ENCODE peak calls at places on chromosomes 4 and X, in ten cellular contexts. Y is mesenchymal stem cell, D is astrocyte, S is OCI-LY7, Q is HepG2, G is fibroblast of lung, M is neuronal stem cell, R is IMR-90, J is GM23248, B is GM12878. V is an unnamed sample.

GRCh38 chr4:146335763-146336412 is 121.5 kb downstream of the REELD1 start:
- DNase-seq in M (no peak), D (no peak), Y (no peak), G (no peak), R (no peak), Q (peak), J (peak), S (no peak), B (no peak), V (no peak)

GRCh38 chrX:113726898-113727297 is 857.0 kb upstream of the HTR2C start:
- DNase-seq in Q (no peak), G (peak), Y (peak), B (no peak), M (no peak), S (no peak), J (no peak), D (no peak), R (no peak), V (no peak)

GRCh38 chrX:123121241-123121640 is 62.8 kb upstream of the GRIA3 start:
- DNase-seq in R (no peak), J (peak), S (no peak), D (peak), G (peak), M (no peak), Y (no peak), B (no peak), Q (no peak), V (peak)

GRCh38 chrX:129449141-129449540 is 74.1 kb downstream of the SMARCA1 start:
- DNase-seq in D (no peak), M (no peak), Y (no peak), R (no peak), G (no peak), S (no peak), J (no peak), Q (no peak), B (no peak), V (no peak)

GRCh38 chr4:5211274-5211852 is 160.1 kb downstream of the STK32B start:
- DNase-seq in D (no peak), Q (no peak), M (no peak), J (no peak), Y (no peak), B (no peak), G (no peak), R (no peak), S (no peak), V (no peak)

GRCh38 chr4:134551348-134551747 is 349.8 kb upstream of the PABPC4L start:
- DNase-seq in M (no peak), D (no peak), Y (no peak), R (no peak), G (no peak), J (no peak), Q (no peak), S (no peak), B (no peak), V (no peak)

GRCh38 chr4:170887396-170887795 is 797.6 kb upstream of the AADAT start:
- DNase-seq in Q (no peak), S (no peak), M (no peak), R (no peak), B (no peak), Y (peak), J (no peak), G (peak), D (no peak), V (no peak)

GRCh38 chrX:133045986-133046385 is 50.9 kb downstream of the USP26 start:
- DNase-seq in B (no peak), Q (peak), S (no peak), D (peak), G (peak), R (peak), J (peak), Y (peak), M (no peak), V (peak)

GRCh38 chr4:139955600-139955999 is 198.4 kb downstream of the MAML3 start:
- DNase-seq in J (no peak), S (no peak), G (no peak), Y (no peak), D (no peak), B (no peak), M (no peak), R (no peak), Q (no peak), V (no peak)

GRCh38 chrX:21153503-21153902 is 220.7 kb upstream of the CNKSR2 start:
- DNase-seq in Q (no peak), B (no peak), G (peak), M (no peak), S (no peak), D (peak), Y (peak), R (peak), J (peak), V (peak)

GRCh38 chrX:35786271-35786670 is 11.9 kb upstream of the MAGEB16 start:
- DNase-seq in S (no peak), G (no peak), Q (no peak), R (no peak), J (no peak), B (no peak), D (no peak), M (no peak), Y (no peak), V (no peak)

GRCh38 chr4:25569726-25570125 is 85.9 kb upstream of the SLC34A2 start:
- DNase-seq in S (no peak), G (no peak), J (no peak), B (no peak), Q (no peak), Y (no peak), D (no peak), M (no peak), R (no peak), V (no peak)

GRCh38 chr4:14334166-14334565 is 668.1 kb upstream of the CPEB2 start:
- DNase-seq in B (no peak), G (peak), M (no peak), D (peak), J (no peak), S (no peak), Y (no peak), Q (no peak), R (no peak), V (no peak)

GRCh38 chrX:152912121-152912520 is 14.3 kb downstream of the ZNF185 start:
- DNase-seq in S (no peak), J (no peak), D (no peak), B (no peak), G (no peak), M (no peak), Y (no peak), R (no peak), Q (no peak), V (peak)

GRCh38 chr4:147924604-147925412 is 192.9 kb downstream of the ARHGAP10 start:
- DNase-seq in Q (peak), R (peak), G (peak), J (peak), S (no peak), D (no peak), Y (peak), M (peak), B (no peak), V (no peak)

GRCh38 chr4:8097141-8097541 is 61.5 kb downstream of the ABLIM2 start:
- DNase-seq in G (no peak), Q (no peak), M (no peak), S (no peak), R (no peak), B (no peak), J (no peak), Y (no peak), D (no peak), V (peak)

GRCh38 chr4:53060278-53060677 is 198.2 kb downstream of the RASL11B start:
- DNase-seq in J (no peak), M (no peak), Q (no peak), Y (no peak), G (no peak), B (no peak), S (no peak), R (no peak), D (no peak), V (no peak)

GRCh38 chr4:16745887-16746286 is 152.6 kb downstream of the LDB2 start:
- DNase-seq in R (no peak), M (no peak), Q (no peak), G (no peak), J (no peak), Y (no peak), D (no peak), B (no peak), S (no peak), V (no peak)

GRCh38 chr4:74764119-74764518 is 30.2 kb downstream of the BTC start:
- DNase-seq in J (no peak), D (no peak), Q (no peak), M (no peak), R (no peak), B (no peak), Y (no peak), S (no peak), G (no peak), V (no peak)

GRCh38 chr4:8400641-8401325 is 39.7 kb downstream of the ACOX3 start:
- DNase-seq in D (no peak), R (no peak), S (peak), Y (no peak), G (no peak), Q (no peak), M (no peak), J (peak), B (no peak), V (no peak)

GRCh38 chr4:48147621-48148020 is 13.6 kb upstream of the TXK start:
- DNase-seq in S (no peak), R (no peak), Y (no peak), D (no peak), G (no peak), Q (no peak), B (no peak), J (no peak), M (no peak), V (no peak)

GRCh38 chr4:168059251-168059650 is 33.1 kb upstream of the ANXA10 start:
- DNase-seq in D (peak), G (peak), B (no peak), J (peak), R (peak), S (no peak), M (no peak), Y (no peak), Q (no peak), V (no peak)

GRCh38 chr4:119136541-119136940 is 909 bp downstream of the MYOZ2 start:
- DNase-seq in R (peak), S (no peak), G (no peak), J (peak), Y (peak), D (no peak), M (no peak), Q (no peak), B (no peak), V (no peak)

GRCh38 chr4:8410641-8411271 is 29.8 kb downstream of the ACOX3 start:
- DNase-seq in G (peak), Q (peak), J (peak), M (peak), B (no peak), D (no peak), S (no peak), R (peak), Y (peak), V (no peak)

GRCh38 chrX:150873616-150874015 is 24.9 kb downstream of the CD99L2 start:
- DNase-seq in G (peak), D (peak), Y (no peak), J (peak), S (no peak), B (no peak), R (peak), M (no peak), Q (no peak), V (no peak)

GRCh38 chr4:15688056-15688455 is 6.4 kb downstream of the FAM200B start:
- DNase-seq in R (no peak), G (no peak), D (no peak), Q (no peak), Y (no peak), M (no peak), B (no peak), S (no peak), J (peak), V (no peak)
- H3K4me2 ChIP-seq in R (no peak), G (no peak), D (no peak), Q (no peak), Y (no peak), M (no peak), B (no peak), S (no peak), J (peak), V (no peak)

GRCh38 chr4:24213936-24214335 is 324.1 kb upstream of the PPARGC1A start:
- DNase-seq in R (no peak), G (no peak), M (no peak), D (no peak), Q (no peak), B (no peak), Y (no peak), S (no peak), J (no peak), V (no peak)
- H3K4me2 ChIP-seq in R (no peak), G (no peak), M (no peak), D (no peak), Q (no peak), B (no peak), Y (no peak), S (no peak), J (no peak), V (no peak)

GRCh38 chr4:38621831-38622230 is 42.2 kb upstream of the KLF3 start:
- DNase-seq in B (no peak), Y (no peak), J (no peak), Q (no peak), S (no peak), G (no peak), R (no peak), M (no peak), D (no peak), V (no peak)
- H3K4me2 ChIP-seq in B (no peak), Y (no peak), J (no peak), Q (peak), S (no peak), G (no peak), R (no peak), M (no peak), D (no peak), V (no peak)

GRCh38 chr4:94439606-94440005 is 12.1 kb upstream of the PDLIM5 start:
- DNase-seq in J (no peak), Y (no peak), R (no peak), M (no peak), S (no peak), D (no peak), B (no peak), Q (no peak), G (no peak), V (no peak)
- H3K4me2 ChIP-seq in J (no peak), Y (no peak), R (no peak), M (no peak), S (no peak), D (no peak), B (no peak), Q (no peak), G (no peak), V (no peak)

GRCh38 chr4:85684676-85685075 is 209.7 kb downstream of the ARHGAP24 start:
- DNase-seq in Q (no peak), Y (no peak), M (no peak), S (no peak), D (no peak), J (no peak), G (no peak), R (no peak), B (no peak), V (no peak)
- H3K4me2 ChIP-seq in Q (no peak), Y (no peak), M (no peak), S (no peak), D (no peak), J (no peak), G (no peak), R (no peak), B (no peak), V (no peak)

GRCh38 chr4:1080961-1081688 is 32.2 kb downstream of the RNF212 start:
- DNase-seq in S (no peak), R (peak), G (peak), M (no peak), D (peak), Y (no peak), J (peak), B (no peak), Q (no peak), V (peak)
- H3K4me2 ChIP-seq in S (no peak), R (no peak), G (no peak), M (no peak), D (peak), Y (no peak), J (peak), B (no peak), Q (no peak), V (peak)

GRCh38 chr4:88573286-88573994 is 18.8 kb upstream of the HERC3 start:
- DNase-seq in G (no peak), Y (no peak), R (no peak), M (no peak), S (no peak), Q (no peak), J (peak), B (no peak), D (no peak), V (no peak)
- H3K4me2 ChIP-seq in G (peak), Y (no peak), R (peak), M (no peak), S (no peak), Q (no peak), J (no peak), B (no peak), D (no peak), V (peak)

DNA sequence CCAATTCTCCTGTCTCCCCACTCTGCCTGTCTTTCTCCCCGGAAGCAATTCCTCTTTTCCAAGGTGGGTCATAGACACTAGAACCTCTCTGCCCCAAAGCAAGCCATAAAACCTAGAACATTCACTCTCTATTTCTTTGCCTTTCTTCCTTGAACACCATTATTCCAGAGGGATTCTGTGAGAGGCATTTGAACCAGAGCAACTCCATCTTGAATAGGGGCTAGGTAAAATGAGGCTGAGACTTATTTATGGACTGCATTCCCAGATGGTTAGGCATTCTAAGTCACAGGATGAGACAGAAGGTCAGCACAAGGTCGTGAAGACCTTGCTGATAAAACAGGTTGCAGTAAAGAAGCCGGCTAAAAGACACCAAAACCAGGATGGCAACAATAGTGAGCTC is 13.7 kb upstream of the GPAT3 start:
- DNase-seq in S (no peak), J (no peak), B (no peak), G (no peak), Q (no peak), R (no peak), D (no peak), Y (no peak), M (no peak), V (no peak)
- H3K4me2 ChIP-seq in S (no peak), J (no peak), B (no peak), G (no peak), Q (no peak), R (no peak), D (no peak), Y (no peak), M (no peak), V (no peak)

GRCh38 chr4:78569291-78569821 is 17.8 kb downstream of the ANXA3 start:
- DNase-seq in Q (peak), Y (peak), J (peak), B (no peak), G (peak), R (peak), S (no peak), D (peak), M (no peak), V (peak)

GRCh38 chr4:78565971-78566372 is 14.4 kb downstream of the ANXA3 start:
- DNase-seq in Y (peak), Q (peak), M (no peak), G (peak), R (peak), D (peak), J (peak), S (no peak), B (no peak), V (no peak)

GRCh38 chr4:78566834-78567501 is 15.4 kb downstream of the ANXA3 start:
- DNase-seq in Q (no peak), B (peak), S (no peak), Y (no peak), M (no peak), G (peak), R (no peak), J (peak), D (peak), V (no peak)

GRCh38 chr4:78567502-78568075 is 16.0 kb downstream of the ANXA3 start:
- DNase-seq in G (peak), R (no peak), M (no peak), Q (peak), S (no peak), Y (no peak), J (no peak), B (no peak), D (no peak), V (no peak)

GRCh38 chr4:78568640-78569261 is 17.2 kb downstream of the ANXA3 start:
- DNase-seq in G (no peak), M (no peak), Y (no peak), S (no peak), J (peak), Q (peak), D (no peak), R (no peak), B (peak), V (no peak)
- H3K4me2 ChIP-seq in G (peak), M (no peak), Y (no peak), S (no peak), J (peak), Q (no peak), D (peak), R (peak), B (no peak), V (peak)